ENCODE peak calls at places on chromosomes 3 and 15, in nine cellular contexts. I, H, D, U, F, M, P, O and W are unnamed samples.

GRCh38 chr15:73996939-73997338 is 2.4 kb downstream of the PML start:
- DNase-seq in D (no peak), U (peak; percentile 67), I (no peak), H (no peak), F (no peak), O (no peak), P (no peak), M (peak; percentile 35), W (peak; percentile 78)

GRCh38 chr3:58899159-58899952 is 150.5 kb downstream of the CFAP20DC start:
- DNase-seq in I (no peak), F (no peak), P (peak; percentile 36), U (peak; percentile 40), H (peak; percentile 64), D (peak; percentile 27), M (no peak), O (no peak), W (peak; percentile 6)

GRCh38 chr3:78049501-78049900 is 1009.6 kb downstream of the ROBO2 start:
- DNase-seq in I (no peak), D (no peak), F (no peak), H (no peak), U (no peak), O (no peak), P (no peak), M (no peak), W (no peak)

GRCh38 chr15:90419738-90420487 is 31.9 kb downstream of the IQGAP1 start:
- DNase-seq in M (no peak), P (no peak), I (no peak), U (no peak), O (peak; percentile 86), H (no peak), F (no peak), D (no peak), W (no peak)

GRCh38 chr3:56005196-56005805 is 463.0 kb downstream of the ERC2 start:
- DNase-seq in F (no peak), I (no peak), D (no peak), M (no peak), H (no peak), O (no peak), U (no peak), P (no peak), W (no peak)

GRCh38 chr3:161567962-161568361 is 71.4 kb downstream of the OTOL1 start:
- DNase-seq in M (no peak), U (no peak), P (no peak), O (no peak), D (no peak), H (no peak), I (no peak), F (no peak), W (no peak)

GRCh38 chr3:63370094-63370493 is 92.0 kb downstream of the SYNPR start:
- DNase-seq in U (no peak), I (no peak), M (no peak), D (no peak), P (no peak), O (no peak), H (no peak), F (no peak), W (no peak)

GRCh38 chr15:31230630-31231485 is 95.8 kb upstream of the KLF13 start:
- DNase-seq in U (no peak), I (no peak), D (no peak), H (no peak), F (no peak), M (peak; percentile 79), P (no peak), O (no peak), W (peak; percentile 99)

GRCh38 chr3:130900959-130901358 is 7.1 kb downstream of the ATP2C1 start:
- DNase-seq in I (no peak), H (no peak), P (no peak), D (no peak), U (no peak), F (no peak), O (no peak), M (no peak), W (peak; percentile 20)

GRCh38 chr15:67303490-67304363 is 49.1 kb downstream of the IQCH start:
- DNase-seq in O (peak; percentile 65), D (no peak), F (no peak), H (no peak), U (peak; percentile 54), P (peak; percentile 6), I (no peak), M (peak; percentile 12), W (peak; percentile 50)

GRCh38 chr15:30922469-30923311 is 19.0 kb downstream of the FAN1 start:
- DNase-seq in I (peak; percentile 81), F (no peak), O (no peak), H (no peak), M (no peak), P (no peak), D (no peak), U (no peak), W (peak; percentile 8)

GRCh38 chr3:132006605-132007204 is 28.1 kb downstream of the CPNE4 start:
- DNase-seq in F (no peak), H (no peak), U (peak; percentile 12), M (peak; percentile 40), P (no peak), D (no peak), I (no peak), O (peak; percentile 41), W (peak; percentile 68)

GRCh38 chr15:28021281-28022039 is 77.7 kb downstream of the OCA2 start:
- DNase-seq in F (no peak), H (no peak), I (peak; percentile 57), P (peak; percentile 96), D (no peak), U (no peak), M (peak; percentile 90), O (peak; percentile 40), W (peak; percentile 75)

GRCh38 chr15:48253186-48253585 is 47.1 kb downstream of the SLC12A1 start:
- DNase-seq in M (no peak), D (no peak), U (no peak), I (no peak), O (no peak), F (no peak), P (no peak), H (no peak), W (no peak)

GRCh38 chr3:122246214-122246613 is 62.7 kb downstream of the CASR start:
- DNase-seq in F (no peak), M (no peak), D (no peak), O (no peak), U (no peak), P (no peak), I (no peak), H (no peak), W (no peak)

GRCh38 chr15:33910741-33911140 is 57.6 kb upstream of the CHRM5 start:
- DNase-seq in D (no peak), I (no peak), M (no peak), P (no peak), H (no peak), F (no peak), U (no peak), O (no peak), W (no peak)

GRCh38 chr3:191356586-191357439 is 26.5 kb upstream of the UTS2B start:
- DNase-seq in I (no peak), D (peak; percentile 34), U (no peak), M (no peak), O (no peak), H (no peak), P (no peak), F (no peak), W (no peak)

GRCh38 chr3:73144276-73144675 is 82.8 kb downstream of the EBLN2 start:
- DNase-seq in F (no peak), H (no peak), D (peak; percentile 23), U (no peak), P (no peak), M (no peak), O (no peak), I (no peak), W (no peak)

GRCh38 chr3:126607214-126607908 is 47.6 kb downstream of the TXNRD3 start:
- DNase-seq in M (no peak), I (no peak), P (no peak), O (no peak), D (no peak), U (no peak), H (no peak), F (no peak), W (no peak)

GRCh38 chr15:67524235-67524634 is 3.3 kb downstream of the C15orf61 start:
- DNase-seq in F (no peak), I (no peak), M (no peak), D (no peak), P (no peak), O (no peak), U (no peak), H (no peak), W (no peak)

GRCh38 chr3:124631727-124632126 is 98.5 kb upstream of the UMPS start:
- DNase-seq in D (no peak), H (no peak), P (no peak), M (no peak), U (no peak), F (no peak), I (no peak), O (no peak), W (no peak)

GRCh38 chr3:171679011-171679492 is 131.2 kb downstream of the PLD1 start:
- DNase-seq in D (no peak), U (no peak), M (no peak), P (no peak), F (no peak), H (no peak), O (peak; percentile 34), I (no peak), W (no peak)

GRCh38 chr3:128491071-128491899 is 1.7 kb downstream of the GATA2 start:
- DNase-seq in H (peak; percentile 63), D (no peak), O (no peak), M (no peak), I (no peak), F (no peak), U (no peak), P (no peak), W (no peak)

GRCh38 chr3:123723527-123724168 is 138.8 kb upstream of the HACD2 start:
- DNase-seq in M (peak; percentile 87), O (peak; percentile 80), P (peak; percentile 67), H (peak; percentile 66), I (peak; percentile 81), D (no peak), F (no peak), U (peak; percentile 72), W (peak; percentile 91)

GRCh38 chr3:170910542-170910941 is 2.1 kb upstream of the EIF5A2 start:
- DNase-seq in M (no peak), O (no peak), D (no peak), F (no peak), I (no peak), P (no peak), U (no peak), H (no peak), W (no peak)